ENCODE peak calls at places on chromosome 18, in four cellular contexts. J is iris pigment epithelial cell, Z is kidney glomerular epithelial cell, O is T-cell. V is an unnamed sample.
A peak's percentile ranks its signal among the peaks of the same experiment; 100 is the strongest.

GRCh38 chr18:53991202-53991601 is 233.3 kb downstream of the MBD2 start:
- DNase-seq in J (peak; percentile 78), Z (peak; percentile 20), O (no peak), V (no peak)

GRCh38 chr18:10771053-10771709 is 245.4 kb downstream of the NAPG start:
- DNase-seq in J (peak; percentile 64), Z (no peak), O (no peak), V (no peak)

GRCh38 chr18:13437801-13438506 is 219.4 kb downstream of the LDLRAD4 start:
- DNase-seq in J (no peak), Z (peak; percentile 33), O (peak; percentile 48), V (peak; percentile 38)

GRCh38 chr18:13871701-13872100 is 43.6 kb downstream of the MC2R start:
- DNase-seq in J (no peak), Z (no peak), O (no peak), V (no peak)

GRCh38 chr18:76981388-76981968 is 151.1 kb downstream of the MBP start:
- DNase-seq in J (no peak), Z (no peak), O (no peak), V (no peak)

GRCh38 chr18:33231474-33232317 is 208.8 kb downstream of the CCDC178 start:
- DNase-seq in J (peak; percentile 56), Z (peak; percentile 74), O (no peak), V (peak; percentile 52)

GRCh38 chr18:78192044-78192443 is 787.6 kb upstream of the SALL3 start:
- DNase-seq in J (no peak), Z (peak; percentile 81), O (no peak), V (no peak)

GRCh38 chr18:43081396-43081795 is 34.1 kb downstream of the RIT2 start:
- DNase-seq in J (peak; percentile 10), Z (no peak), O (no peak), V (no peak)

GRCh38 chr18:75132068-75132467 is 76.9 kb downstream of the PTGR3 start:
- DNase-seq in J (no peak), Z (no peak), O (no peak), V (no peak)

GRCh38 chr18:38563396-38563980 is 997.9 kb upstream of the CELF4 start:
- DNase-seq in J (no peak), Z (no peak), O (no peak), V (no peak)

GRCh38 chr18:12891561-12891960 is 7.5 kb upstream of the PTPN2 start:
- DNase-seq in J (no peak), Z (no peak), O (no peak), V (no peak)

GRCh38 chr18:77106331-77106730 is 26.3 kb downstream of the MBP start:
- DNase-seq in J (no peak), Z (no peak), O (peak; percentile 89), V (no peak)

GRCh38 chr18:12944724-12945123 is 3.1 kb upstream of the SEH1L start:
- DNase-seq in J (peak; percentile 16), Z (no peak), O (no peak), V (no peak)

GRCh38 chr18:48928787-48929186 is 22.0 kb downstream of the SMAD7 start:
- DNase-seq in J (peak; percentile 65), Z (peak; percentile 40), O (peak; percentile 65), V (peak; percentile 94)

GRCh38 chr18:57982372-57983021 is 61.5 kb upstream of the NEDD4L start:
- DNase-seq in J (no peak), Z (no peak), O (no peak), V (no peak)

GRCh38 chr18:76234559-76234958 is 260.5 kb downstream of the ZNF516 start:
- DNase-seq in J (no peak), Z (no peak), O (no peak), V (no peak)

GRCh38 chr18:48037481-48038271 is 107.2 kb upstream of the SMAD2 start:
- DNase-seq in J (no peak), Z (peak; percentile 40), O (no peak), V (no peak)

GRCh38 chr18:46474487-46475366 is 182.3 kb downstream of the LOXHD1 start:
- DNase-seq in J (no peak), Z (no peak), O (no peak), V (no peak)

GRCh38 chr18:55778731-55779460 is 190.9 kb upstream of the TCF4 start:
- DNase-seq in J (peak; percentile 14), Z (no peak), O (no peak), V (peak; percentile 58)

GRCh38 chr18:48818329-48819254 is 132.2 kb downstream of the SMAD7 start:
- DNase-seq in J (no peak), Z (no peak), O (no peak), V (no peak)

GRCh38 chr18:56233595-56233994 is 404.8 kb downstream of the TXNL1 start:
- DNase-seq in J (peak; percentile 76), Z (no peak), O (no peak), V (no peak)

GRCh38 chr18:9097349-9097748 is 5.2 kb upstream of the NDUFV2 start:
- DNase-seq in J (no peak), Z (no peak), O (no peak), V (no peak)